ENCODE peak calls at places on chromosomes 7 and 10, in six cellular contexts. P is left ventricle myocardium superior, Q is sigmoid colon, T is lower lobe of right lung, Y is HT1080, V is immature natural killer cell. U is an unnamed sample.

GRCh38 chr7:150402671-150403321 is 23.7 kb downstream of the ZNF775 start:
- DNase-seq in P (no peak), Q (peak; percentile 42), T (no peak), Y (no peak), V (no peak), U (peak; percentile 56)

GRCh38 chr10:27998178-27998953 is 513 bp downstream of the ODAD2 start:
- DNase-seq in P (peak; percentile 58), Q (peak; percentile 69), T (peak; percentile 55), Y (peak; percentile 63), V (no peak), U (peak; percentile 71)

GRCh38 chr10:112658900-112659328 is 211.9 kb downstream of the VTI1A start:
- DNase-seq in P (no peak), Q (no peak), T (no peak), Y (peak; percentile 16), V (no peak), U (no peak)

GRCh38 chr10:34255075-34255474 is 560.0 kb downstream of the PARD3 start:
- DNase-seq in P (no peak), Q (no peak), T (no peak), Y (no peak), V (no peak), U (no peak)

GRCh38 chr10:74892874-74893273 is 66.5 kb downstream of the KAT6B start:
- DNase-seq in P (no peak), Q (no peak), T (no peak), Y (no peak), V (no peak), U (no peak)

GRCh38 chr7:45983720-45984032 is 62.6 kb upstream of the IGFBP3 start:
- DNase-seq in P (no peak), Q (no peak), T (no peak), Y (no peak), V (no peak), U (peak; percentile 80)

GRCh38 chr10:130748409-130749057 is 563.0 kb downstream of the TCERG1L start:
- DNase-seq in P (no peak), Q (peak; percentile 44), T (no peak), Y (no peak), V (no peak), U (peak; percentile 52)

GRCh38 chr10:99850041-99850766 is 67.8 kb downstream of the ABCC2 start:
- DNase-seq in P (no peak), Q (no peak), T (no peak), Y (no peak), V (no peak), U (no peak)

GRCh38 chr10:51030480-51030879 is 43.8 kb upstream of the PRKG1 start:
- DNase-seq in P (no peak), Q (no peak), T (no peak), Y (no peak), V (no peak), U (no peak)

GRCh38 chr10:5648494-5649457 is 17.6 kb downstream of the ASB13 start:
- DNase-seq in P (no peak), Q (no peak), T (no peak), Y (peak; percentile 6), V (no peak), U (peak; percentile 32)

GRCh38 chr7:103075337-103075918 is 488 bp downstream of the ARMC10 start:
- DNase-seq in P (peak; percentile 64), Q (peak; percentile 78), T (peak; percentile 70), Y (peak; percentile 51), V (no peak), U (peak; percentile 91)

GRCh38 chr10:89431977-89432376 is 17.6 kb downstream of the IFIT5 start:
- DNase-seq in P (no peak), Q (no peak), T (no peak), Y (peak; percentile 56), V (no peak), U (no peak)

U was measured in kidney.